ENCODE peak calls at places on chromosomes 2 and 18, in six cellular contexts. K is glutamatergic neuron, J is kidney, I is astrocyte of the spinal cord, L is fibroblast of lung, V is fibroblast of the aortic adventitia. C is an unnamed sample.

GRCh38 chr18:14914126-14914525 is 166.2 kb downstream of the ANKRD30B start:
- DNase-seq in K (no peak), J (no peak), I (no peak), L (no peak), V (peak), C (no peak)

GRCh38 chr18:54280206-54280550 is 10.9 kb downstream of the POLI start:
- DNase-seq in K (no peak), J (no peak), I (no peak), L (no peak), V (no peak), C (no peak)

GRCh38 chr2:28513097-28513496 is 17.2 kb downstream of the PLB1 start:
- DNase-seq in K (no peak), J (no peak), I (no peak), L (no peak), V (no peak), C (no peak)

GRCh38 chr2:144328933-144329332 is 191.0 kb downstream of the ZEB2 start:
- DNase-seq in K (no peak), J (no peak), I (no peak), L (no peak), V (no peak), C (no peak)

GRCh38 chr2:233473878-233474277 is 92.7 kb downstream of the USP40 start:
- DNase-seq in K (no peak), J (no peak), I (no peak), L (no peak), V (no peak), C (peak)

GRCh38 chr2:154452906-154453493 is 245.5 kb upstream of the KCNJ3 start:
- DNase-seq in K (no peak), J (no peak), I (peak), L (no peak), V (peak), C (no peak)

GRCh38 chr2:105763076-105763475 is 18.4 kb downstream of the NCK2 start:
- DNase-seq in K (no peak), J (no peak), I (no peak), L (no peak), V (no peak), C (no peak)

GRCh38 chr2:20501974-20502373 is 55.1 kb downstream of the RHOB start:
- DNase-seq in K (no peak), J (no peak), I (peak), L (peak), V (peak), C (no peak)

GRCh38 chr18:57533399-57533884 is 53.1 kb downstream of the FECH start:
- DNase-seq in K (no peak), J (no peak), I (no peak), L (no peak), V (peak), C (no peak)

GRCh38 chr2:145538661-145539319 is 1018.9 kb upstream of the ZEB2 start:
- DNase-seq in K (no peak), J (no peak), I (no peak), L (no peak), V (no peak), C (no peak)

GRCh38 chr2:95361216-95361980 is 41.1 kb upstream of the FAHD2A start:
- DNase-seq in K (no peak), J (peak), I (no peak), L (no peak), V (no peak), C (no peak)

GRCh38 chr2:23502096-23502495 is 117.1 kb downstream of the KLHL29 start:
- DNase-seq in K (peak), J (no peak), I (no peak), L (peak), V (no peak), C (no peak)

GRCh38 chr2:177422271-177422670 is 29.7 kb downstream of the AGPS start:
- DNase-seq in K (no peak), J (no peak), I (peak), L (peak), V (no peak), C (no peak)

GRCh38 chr2:178550352-178550751 is 70.1 kb downstream of the PLEKHA3 start:
- DNase-seq in K (no peak), J (no peak), I (no peak), L (no peak), V (no peak), C (no peak)

GRCh38 chr18:499351-500229 is 911 bp downstream of the COLEC12 start:
- DNase-seq in K (peak), J (no peak), I (peak), L (peak), V (peak), C (no peak)

GRCh38 chr2:97735161-97735561 is 21.8 kb downstream of the ZAP70 start:
- DNase-seq in K (no peak), J (peak), I (no peak), L (no peak), V (no peak), C (no peak)

GRCh38 chr2:101307950-101308431 is 510 bp downstream of the RNF149 start:
- DNase-seq in K (peak), J (no peak), I (peak), L (no peak), V (peak), C (no peak)

GRCh38 chr2:101309211-101309700 is 755 bp upstream of the RNF149 start:
- DNase-seq in K (no peak), J (no peak), I (no peak), L (no peak), V (no peak), C (no peak)

GRCh38 chr2:101307503-101307902 is 998 bp downstream of the RNF149 start:
- DNase-seq in K (no peak), J (no peak), I (peak), L (no peak), V (no peak), C (no peak)

GRCh38 chr2:101310591-101311389 is 2.3 kb upstream of the RNF149 start:
- DNase-seq in K (no peak), J (no peak), I (no peak), L (no peak), V (no peak), C (no peak)

DNA sequence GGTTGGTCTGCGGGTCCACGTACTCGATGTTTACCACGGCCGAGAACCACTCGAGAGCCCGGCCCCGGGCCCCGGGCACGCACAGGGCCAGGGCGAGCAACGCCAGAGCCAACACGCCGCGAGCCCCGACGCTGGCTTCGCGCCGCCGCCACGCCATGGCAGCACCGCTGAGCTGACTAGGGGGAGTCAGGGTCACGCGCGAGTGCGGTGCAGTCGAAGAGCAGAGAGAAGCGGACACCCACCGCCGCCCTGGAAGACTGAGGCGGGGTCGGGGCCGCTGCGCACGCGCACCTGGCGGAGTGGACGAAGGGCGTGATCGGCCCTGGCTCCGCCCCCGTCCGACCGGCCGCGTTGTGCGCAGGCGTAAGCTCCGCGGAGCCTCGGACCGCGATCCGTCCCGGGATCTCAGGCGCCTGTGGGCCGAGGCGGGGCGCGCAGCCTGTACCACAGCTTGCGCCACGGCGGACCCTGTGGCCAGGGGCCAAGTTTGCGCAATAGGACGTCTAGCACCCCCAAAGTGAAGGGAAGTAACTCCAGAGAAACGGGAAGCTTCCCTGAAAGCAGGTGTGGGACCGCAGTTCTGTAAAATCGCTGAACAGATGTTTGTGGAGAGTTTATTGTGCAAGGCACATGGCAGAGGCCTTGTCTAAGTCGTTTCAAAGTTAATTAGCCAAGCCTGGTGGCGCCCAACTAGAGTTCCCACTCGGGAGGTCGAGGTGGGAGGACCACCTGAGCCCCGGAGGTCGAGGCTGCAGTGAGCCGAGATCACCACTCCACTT is at the start of gene RNF149:
- DNase-seq in K (peak), J (peak), I (peak), L (peak), V (peak), C (peak)
- TF ChIP-seq CTCF in K (no peak), J (no peak), I (no peak), L (no peak), V (no peak), C (peak)

DNA sequence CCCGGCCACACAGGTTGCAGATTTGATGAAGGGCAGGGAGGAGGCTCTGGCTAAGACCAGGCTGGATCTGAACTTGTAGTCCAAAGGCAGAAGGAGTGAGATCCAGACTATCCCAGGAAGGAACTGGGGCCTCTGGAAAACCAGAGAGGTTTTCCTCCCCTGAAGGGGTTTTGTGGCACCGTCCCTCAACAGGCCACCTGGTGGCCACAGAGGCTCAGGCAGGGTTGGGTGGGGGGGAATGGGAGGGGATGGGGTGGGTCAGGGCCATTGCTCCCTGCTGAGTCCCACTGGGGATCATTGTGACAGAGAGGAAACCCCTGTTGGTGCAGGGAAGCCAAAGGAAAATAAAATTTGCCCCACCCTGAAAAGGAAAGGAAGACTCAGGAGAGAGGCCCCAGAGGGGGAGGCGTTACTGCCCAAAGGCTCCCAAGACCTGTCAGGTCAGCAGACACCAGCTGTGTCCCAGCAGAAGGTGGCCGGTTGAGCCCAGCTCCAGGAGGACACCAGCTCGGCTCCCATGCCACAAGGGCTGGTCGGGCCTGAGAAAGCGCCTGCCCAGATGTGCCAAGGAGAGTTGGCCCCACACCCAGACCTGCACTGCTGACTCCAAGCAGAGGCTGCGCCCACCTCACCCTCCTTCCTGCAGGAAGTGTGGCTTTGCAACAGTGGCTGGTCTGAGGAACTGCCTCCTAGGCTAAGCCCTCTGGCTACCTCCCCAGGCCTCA is 37.3 kb upstream of the PTMA start:
- DNase-seq in K (peak), J (peak), I (no peak), L (no peak), V (no peak), C (no peak)
- TF ChIP-seq CTCF in K (peak), J (no peak), I (peak), L (no peak), V (peak), C (no peak)

DNA sequence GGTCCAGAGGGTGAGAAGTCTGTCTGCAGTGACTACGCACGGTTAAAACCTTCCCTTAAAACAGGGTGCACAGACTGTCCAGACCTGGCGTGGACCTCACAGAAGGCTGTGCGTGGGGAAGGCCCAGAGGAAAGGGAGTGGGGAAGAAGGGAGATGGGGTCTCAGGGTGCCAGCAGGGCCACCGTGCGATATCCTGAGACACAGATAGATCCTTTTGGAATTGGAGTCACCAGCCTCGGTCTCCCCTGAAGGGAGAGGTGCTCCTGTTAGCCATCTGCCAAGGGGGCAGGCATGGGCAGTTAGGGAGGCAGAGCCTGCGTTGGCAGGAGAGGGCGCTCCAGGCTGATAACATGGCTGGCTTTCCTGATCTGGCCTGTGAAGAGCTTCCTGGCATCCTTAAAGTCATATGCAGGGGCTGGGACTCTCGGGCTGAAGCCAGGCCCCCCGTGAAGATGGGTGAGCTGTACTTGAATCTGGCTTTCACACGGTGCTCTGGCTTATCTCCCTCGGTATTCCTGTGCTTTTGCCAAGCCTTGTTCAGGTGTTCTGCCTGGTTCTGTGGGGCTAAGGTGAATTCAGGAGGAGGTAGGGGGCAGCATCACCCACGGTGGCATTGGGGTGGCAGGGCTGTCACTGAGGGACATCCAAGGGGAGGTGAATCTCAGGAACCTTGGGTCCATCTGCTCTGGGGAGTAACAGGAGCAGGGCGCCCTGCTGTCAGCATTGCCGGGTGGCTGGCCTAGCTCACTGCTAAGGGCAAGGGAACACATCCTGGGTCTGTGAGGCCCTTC is 107.2 kb upstream of the SMAD2 start:
- DNase-seq in K (peak), J (peak), I (no peak), L (no peak), V (no peak), C (no peak)
- TF ChIP-seq CTCF in K (no peak), J (peak), I (peak), L (peak), V (no peak), C (no peak)

GRCh38 chr2:175964195-175964594 is 37.9 kb downstream of the LNPK start:
- DNase-seq in K (no peak), J (no peak), I (no peak), L (no peak), V (no peak), C (no peak)
- TF ChIP-seq CTCF in K (no peak), J (no peak), I (peak), L (no peak), V (no peak), C (no peak)

GRCh38 chr2:221833972-221834371 is 261.9 kb upstream of the EPHA4 start:
- DNase-seq in K (no peak), J (no peak), I (no peak), L (no peak), V (no peak), C (no peak)

GRCh38 chr2:221831051-221831450 is 258.9 kb upstream of the EPHA4 start:
- DNase-seq in K (no peak), J (no peak), I (no peak), L (no peak), V (no peak), C (no peak)

GRCh38 chr2:221836091-221836490 is 264.0 kb upstream of the EPHA4 start:
- DNase-seq in K (no peak), J (no peak), I (peak), L (peak), V (peak), C (no peak)
- TF ChIP-seq CTCF in K (no peak), J (no peak), I (no peak), L (no peak), V (no peak), C (no peak)

GRCh38 chr18:35239314-35239713 is 1.5 kb upstream of the ZNF397 start:
- DNase-seq in K (no peak), J (no peak), I (no peak), L (no peak), V (no peak), C (no peak)

GRCh38 chr18:35244671-35245070 is 3.8 kb downstream of the ZNF397 start:
- DNase-seq in K (no peak), J (no peak), I (no peak), L (no peak), V (no peak), C (no peak)

GRCh38 chr18:35242426-35242825 is 1.6 kb downstream of the ZNF397 start:
- DNase-seq in K (no peak), J (no peak), I (no peak), L (no peak), V (no peak), C (no peak)

GRCh38 chr18:35241523-35241804 is 630 bp downstream of the ZNF397 start:
- DNase-seq in K (no peak), J (no peak), I (no peak), L (no peak), V (no peak), C (no peak)

DNA sequence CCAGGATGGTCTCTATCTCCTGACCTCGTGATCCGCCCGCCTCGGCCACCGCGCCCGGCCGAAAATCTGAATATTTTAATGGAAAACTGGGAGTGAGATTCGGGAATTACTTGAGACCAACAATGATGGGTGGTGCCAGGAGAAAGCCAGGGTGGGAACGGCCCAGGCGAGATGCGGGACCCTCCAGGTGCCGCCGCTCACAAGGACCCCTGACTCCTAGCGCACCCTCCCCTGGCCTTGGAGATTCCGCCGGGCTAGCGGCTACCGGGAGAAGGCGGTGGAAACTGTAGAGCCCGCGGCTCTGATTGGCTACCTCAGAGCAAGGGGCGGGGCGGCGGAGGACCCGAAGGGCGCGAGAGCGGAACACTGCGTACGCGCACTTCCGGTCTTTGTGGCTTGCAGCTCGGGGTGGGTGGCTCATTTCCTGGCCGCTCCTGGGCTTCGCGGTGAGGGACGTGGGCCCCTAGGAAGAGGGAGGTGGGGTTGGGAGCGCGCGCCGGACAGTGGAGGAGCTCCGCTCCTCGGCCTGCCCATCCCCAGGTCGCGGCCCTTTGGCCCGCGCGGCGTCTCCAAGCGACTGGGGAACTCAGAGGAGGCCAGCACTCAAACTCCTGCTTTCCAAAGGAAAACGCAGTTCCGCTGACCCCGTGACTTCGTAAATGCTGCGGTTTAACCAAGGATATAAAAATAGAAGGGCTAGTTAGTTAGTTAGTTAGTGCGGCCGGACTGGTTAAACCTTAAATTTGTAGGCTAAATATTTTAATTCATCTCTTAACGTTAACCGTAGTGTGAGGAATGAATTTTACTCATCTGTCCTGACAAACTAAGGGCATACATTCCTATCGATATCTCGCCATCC is at the start of gene ZNF397:
- DNase-seq in K (peak), J (peak), I (peak), L (peak), V (peak), C (peak)
- TF ChIP-seq CTCF in K (no peak), J (no peak), I (no peak), L (no peak), V (no peak), C (no peak)